ENCODE peak calls at places on chromosomes 7 and 10, in seven cellular contexts. R is AG09309; S is pancreas; H is activated CD8-positive, alpha-beta T cell treated with anti-CD3 and anti-CD28 coated beads for 36 hours; U is A549; I is AG04450; V is endothelial cell. K is an unnamed sample.
A peak's percentile ranks its signal among the peaks of the same experiment; 100 is the strongest.

GRCh38 chr7:81641873-81642272 is 128.0 kb downstream of the HGF start:
- DNase-seq in R (no peak), S (no peak), H (no peak), U (no peak), I (no peak), V (no peak), K (no peak)

GRCh38 chr10:63281967-63282366 is 148.8 kb downstream of the NRBF2 start:
- DNase-seq in R (no peak), S (no peak), H (no peak), U (no peak), I (no peak), V (no peak), K (no peak)

GRCh38 chr10:97919012-97919411 is 69.4 kb downstream of the GOLGA7B start:
- DNase-seq in R (no peak), S (no peak), H (peak; percentile 7), U (peak; percentile 25), I (no peak), V (no peak), K (no peak)

GRCh38 chr10:34864156-34865075 is 49.3 kb upstream of the PARD3 start:
- DNase-seq in R (no peak), S (no peak), H (no peak), U (no peak), I (no peak), V (no peak), K (no peak)

GRCh38 chr7:8105449-8106095 is 137.0 kb downstream of the GLCCI1 start:
- DNase-seq in R (no peak), S (no peak), H (peak; percentile 37), U (no peak), I (no peak), V (no peak), K (peak; percentile 5)

GRCh38 chr7:87231243-87231642 is 11.7 kb upstream of the TMEM243 start:
- DNase-seq in R (no peak), S (peak; percentile 78), H (no peak), U (no peak), I (no peak), V (no peak), K (no peak)

GRCh38 chr7:6158424-6159096 is 113.9 kb downstream of the CYTH3 start:
- DNase-seq in R (no peak), S (no peak), H (no peak), U (no peak), I (no peak), V (no peak), K (no peak)

GRCh38 chr10:31832261-31832660 is 96.4 kb downstream of the ARHGAP12 start:
- DNase-seq in R (no peak), S (no peak), H (no peak), U (no peak), I (no peak), V (no peak), K (no peak)

GRCh38 chr7:141752634-141753033 is 11.3 kb upstream of the TAS2R3 start:
- DNase-seq in R (no peak), S (no peak), H (no peak), U (peak; percentile 32), I (no peak), V (no peak), K (no peak)

GRCh38 chr7:136958016-136958415 is 89.6 kb downstream of the CHRM2 start:
- DNase-seq in R (no peak), S (no peak), H (no peak), U (no peak), I (no peak), V (no peak), K (no peak)

GRCh38 chr7:79612903-79613302 is 159.4 kb upstream of the MAGI2 start:
- DNase-seq in R (no peak), S (no peak), H (no peak), U (no peak), I (no peak), V (no peak), K (no peak)

GRCh38 chr10:32049113-32049512 is 7.1 kb downstream of the KIF5B start:
- DNase-seq in R (no peak), S (no peak), H (no peak), U (no peak), I (no peak), V (no peak), K (no peak)

DNA sequence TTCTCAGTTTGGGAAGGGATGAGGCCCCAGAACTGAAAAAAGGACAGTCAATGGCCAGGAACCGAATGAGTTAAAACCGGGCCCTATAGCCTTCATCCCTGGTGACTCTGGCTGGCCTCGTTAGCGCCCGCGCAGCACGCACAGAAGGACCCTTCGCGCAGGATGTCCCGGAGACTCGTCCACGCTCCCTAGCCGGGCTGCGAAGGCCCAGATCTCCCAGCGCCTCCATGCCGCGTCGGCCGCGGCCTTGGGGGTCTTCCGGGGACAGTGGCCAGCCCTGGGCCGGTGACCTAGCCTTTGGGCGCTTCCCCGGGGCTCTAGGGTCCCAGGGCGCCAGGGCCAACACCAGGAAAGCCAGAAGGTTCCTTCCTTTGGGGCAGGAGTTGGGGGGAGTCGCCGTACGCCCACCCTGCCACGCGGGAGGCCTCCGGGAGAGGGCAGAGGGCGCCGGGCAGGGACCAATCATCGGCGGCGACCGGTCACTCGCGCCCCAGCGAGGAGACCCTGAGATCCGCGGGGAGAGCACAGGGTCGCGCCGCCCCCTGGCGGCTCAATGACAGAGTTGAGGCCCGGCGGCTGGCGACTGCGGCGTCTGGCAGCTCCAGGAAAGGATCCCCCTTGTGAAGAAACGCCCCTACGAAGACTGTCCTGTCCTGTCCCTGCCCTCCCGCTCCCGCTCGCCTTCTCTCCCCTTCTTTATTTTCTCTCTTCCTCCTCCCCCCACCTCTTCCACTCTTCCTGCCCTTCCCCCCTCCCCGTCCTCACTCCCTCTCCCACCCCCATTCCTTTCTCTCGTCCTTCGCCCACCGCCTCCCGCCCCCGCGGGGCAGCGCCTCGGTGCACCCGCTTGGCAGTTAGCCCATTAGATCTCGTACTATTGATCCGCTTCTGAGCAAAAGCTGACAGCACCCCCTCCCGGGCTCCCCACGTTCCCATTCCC is 62.3 kb upstream of the LBX1 start:
- DNase-seq in R (no peak), S (peak; percentile 48), H (peak; percentile 75), U (peak; percentile 59), I (no peak), V (peak; percentile 87), K (peak; percentile 83)
- TF ChIP-seq CTCF in R (peak; percentile 57), S (peak; percentile 36), H (peak; percentile 88), U (peak; percentile 79), I (peak; percentile 62), V (peak; percentile 90), K (peak; percentile 41)

GRCh38 chr7:24982917-24983316 is 2.9 kb upstream of the OSBPL3 start:
- DNase-seq in R (no peak), S (no peak), H (no peak), U (peak; percentile 45), I (no peak), V (no peak), K (no peak)
- TF ChIP-seq CTCF in R (peak; percentile 31), S (no peak), H (peak; percentile 30), U (peak; percentile 44), I (peak; percentile 42), V (no peak), K (peak; percentile 10)

GRCh38 chr10:78033623-78034470 is at the start of gene RPS24:
- DNase-seq in R (peak; percentile 87), S (peak; percentile 97), H (peak; percentile 97), U (peak; percentile 98), I (peak; percentile 94), V (peak; percentile 95), K (peak; percentile 95)

GRCh38 chr10:78035025-78035424 is 1.4 kb downstream of the RPS24 start:
- DNase-seq in R (no peak), S (no peak), H (no peak), U (no peak), I (no peak), V (no peak), K (no peak)

GRCh38 chr10:78028438-78029293 is 649 bp downstream of the POLR3A start:
- DNase-seq in R (no peak), S (no peak), H (peak; percentile 46), U (no peak), I (no peak), V (peak; percentile 25), K (peak; percentile 48)

GRCh38 chr10:78025685-78026364 is 3.5 kb downstream of the POLR3A start:
- DNase-seq in R (no peak), S (no peak), H (no peak), U (no peak), I (no peak), V (no peak), K (no peak)

DNA sequence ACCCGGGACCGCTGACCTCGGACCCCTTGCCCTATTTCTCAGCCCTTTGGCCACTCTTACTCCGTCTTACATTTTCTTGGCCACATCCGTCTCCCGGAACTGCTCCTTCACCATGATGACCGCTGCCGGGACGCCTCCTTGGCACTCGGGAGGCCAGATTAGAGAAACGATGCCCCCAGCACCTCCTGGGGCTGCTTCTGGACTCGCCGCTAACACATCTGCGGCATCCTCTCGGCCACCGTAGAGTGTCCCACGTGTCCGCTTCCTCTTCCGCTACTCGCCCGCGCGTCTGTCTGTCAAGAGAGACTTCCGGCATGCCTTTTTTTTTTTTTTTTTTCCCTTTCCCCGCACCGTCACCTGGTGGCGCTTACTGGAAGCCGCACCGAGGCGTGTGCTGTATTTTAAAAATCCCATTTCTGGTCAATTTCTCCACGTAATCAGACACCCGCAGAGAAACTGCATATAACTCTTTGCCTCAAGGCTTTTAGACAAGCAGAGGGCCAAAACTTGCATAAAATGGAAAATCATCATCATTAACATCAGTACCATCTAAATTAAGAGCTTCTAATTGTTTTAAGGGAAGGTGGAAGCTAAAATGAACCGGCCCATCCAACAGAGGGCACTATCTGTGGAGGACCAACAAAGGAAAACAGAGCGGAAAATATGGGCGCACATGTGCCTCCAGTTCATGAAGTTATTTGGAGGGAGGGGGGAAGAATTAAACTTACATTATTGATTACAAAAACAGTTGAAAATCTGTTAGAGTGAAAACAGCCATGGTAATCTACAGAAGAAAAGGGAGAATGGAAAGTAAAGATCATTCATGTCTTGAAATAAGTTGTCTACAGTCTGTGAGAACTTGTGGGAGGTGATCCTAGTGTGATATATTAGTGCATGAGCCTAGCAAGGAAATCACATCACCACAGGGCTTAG is at the start of gene POLR3A:
- DNase-seq in R (peak; percentile 95), S (peak; percentile 96), H (peak; percentile 96), U (peak; percentile 99), I (peak; percentile 98), V (peak; percentile 85), K (peak; percentile 93)
- TF ChIP-seq CTCF in R (peak; percentile 64), S (peak; percentile 18), H (peak; percentile 63), U (peak; percentile 92), I (peak; percentile 70), V (no peak), K (peak; percentile 72)

GRCh38 chr10:126911301-126911700 is 6.1 kb downstream of the DOCK1 start:
- DNase-seq in R (no peak), S (no peak), H (no peak), U (no peak), I (no peak), V (no peak), K (no peak)

GRCh38 chr10:126910196-126910595 is 5.0 kb downstream of the DOCK1 start:
- DNase-seq in R (no peak), S (no peak), H (no peak), U (no peak), I (no peak), V (no peak), K (no peak)

GRCh38 chr10:126910798-126911197 is 5.6 kb downstream of the DOCK1 start:
- DNase-seq in R (no peak), S (no peak), H (no peak), U (no peak), I (no peak), V (no peak), K (no peak)

GRCh38 chr10:126914561-126914960 is 9.3 kb downstream of the DOCK1 start:
- DNase-seq in R (no peak), S (no peak), H (no peak), U (no peak), I (no peak), V (no peak), K (no peak)

DNA sequence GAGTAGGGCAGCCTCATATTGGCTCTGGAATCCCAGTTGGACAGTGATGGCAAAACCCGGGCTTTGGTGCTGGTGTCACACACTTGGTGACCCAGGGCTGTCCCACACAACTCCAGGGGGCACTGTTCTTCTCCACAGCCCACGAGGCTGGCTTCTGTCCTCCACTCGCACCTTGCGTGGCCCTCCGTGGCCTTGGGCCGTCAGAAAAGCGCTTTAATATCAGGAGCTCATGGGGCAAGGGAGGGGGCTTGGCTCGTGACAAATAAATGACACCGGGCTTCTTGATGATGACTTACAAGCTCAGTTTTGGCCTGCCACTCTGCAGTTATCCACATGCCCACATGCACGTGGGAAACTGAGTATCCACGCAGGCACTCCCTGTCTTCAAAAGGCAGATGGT is 8.1 kb downstream of the DOCK1 start:
- DNase-seq in R (no peak), S (no peak), H (no peak), U (no peak), I (no peak), V (no peak), K (no peak)
- TF ChIP-seq CTCF in R (no peak), S (no peak), H (no peak), U (no peak), I (no peak), V (no peak), K (no peak)